ENCODE peak calls at places on chromosome 3, in four cellular contexts. F, B, H and G are unnamed samples.

GRCh38 chr3:196140224-196140623 is 58.3 kb upstream of the TFRC start:
- DNase-seq in H (peak), F (no peak), B (no peak), G (no peak)

GRCh38 chr3:188948658-188949400 is 222.9 kb upstream of the TPRG1 start:
- DNase-seq in H (no peak), B (no peak), F (peak), G (no peak)

GRCh38 chr3:170469151-170470062 is 50.7 kb downstream of the CLDN11 start:
- DNase-seq in F (no peak), H (no peak), B (no peak), G (no peak)

GRCh38 chr3:53130179-53131135 is at the start of gene RFT1:
- DNase-seq in F (peak), H (peak), B (peak), G (peak)

GRCh38 chr3:149621218-149622005 is 36.4 kb downstream of the WWTR1 start:
- DNase-seq in F (no peak), B (no peak), H (no peak), G (no peak)

GRCh38 chr3:159418571-159419526 is 569.8 kb upstream of the IL12A start:
- DNase-seq in B (no peak), H (no peak), F (no peak), G (no peak)

GRCh38 chr3:3799173-3800075 is at the start of gene LRRN1:
- DNase-seq in H (no peak), F (no peak), B (no peak), G (peak)

GRCh38 chr3:18445421-18446066 is 20.4 kb upstream of the SATB1 start:
- DNase-seq in F (no peak), B (no peak), H (no peak), G (no peak)

GRCh38 chr3:178900244-178900643 is 171.4 kb downstream of the ZMAT3 start:
- DNase-seq in H (no peak), F (no peak), B (no peak), G (no peak)

GRCh38 chr3:157544501-157545139 is 41.4 kb upstream of the VEPH1 start:
- DNase-seq in F (no peak), H (no peak), B (no peak), G (no peak)

GRCh38 chr3:15556512-15556911 is 35.0 kb upstream of the COLQ start:
- DNase-seq in B (peak), H (no peak), F (no peak), G (no peak)

GRCh38 chr3:8555705-8556314 is 54.2 kb downstream of the LMCD1 start:
- DNase-seq in B (no peak), F (no peak), H (no peak), G (no peak)

GRCh38 chr3:21839181-21839580 is 88.2 kb upstream of the ZNF385D start:
- DNase-seq in H (no peak), B (no peak), F (no peak), G (no peak)

GRCh38 chr3:21839592-21839991 is 88.6 kb upstream of the ZNF385D start:
- DNase-seq in F (no peak), H (peak), B (no peak), G (peak)

GRCh38 chr3:21830541-21830940 is 79.5 kb upstream of the ZNF385D start:
- DNase-seq in B (no peak), F (no peak), H (no peak), G (no peak)

DNA sequence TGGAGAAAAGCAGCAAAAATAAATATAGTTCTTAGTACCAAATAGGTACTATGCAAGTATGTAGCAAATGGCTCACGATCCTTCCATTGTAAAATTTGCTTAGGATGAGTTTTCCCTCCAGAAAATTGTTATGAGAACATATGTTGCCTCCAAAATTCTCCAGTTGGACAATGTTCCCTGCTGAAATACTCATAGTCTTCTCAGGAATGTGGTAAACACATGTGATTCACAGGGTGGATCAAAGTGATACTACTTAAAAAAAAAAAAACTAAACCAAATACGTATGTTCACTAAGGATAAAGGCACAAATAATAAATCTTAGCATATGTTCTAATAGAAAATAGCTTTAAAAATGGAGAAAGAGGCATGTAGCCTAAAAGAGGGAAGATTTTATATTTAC is 84.3 kb upstream of the ZNF385D start:
- DNase-seq in H (no peak), F (no peak), B (no peak), G (no peak)
- TF ChIP-seq ETV6 in H (no peak), F (no peak), B (no peak), G (no peak)

DNA sequence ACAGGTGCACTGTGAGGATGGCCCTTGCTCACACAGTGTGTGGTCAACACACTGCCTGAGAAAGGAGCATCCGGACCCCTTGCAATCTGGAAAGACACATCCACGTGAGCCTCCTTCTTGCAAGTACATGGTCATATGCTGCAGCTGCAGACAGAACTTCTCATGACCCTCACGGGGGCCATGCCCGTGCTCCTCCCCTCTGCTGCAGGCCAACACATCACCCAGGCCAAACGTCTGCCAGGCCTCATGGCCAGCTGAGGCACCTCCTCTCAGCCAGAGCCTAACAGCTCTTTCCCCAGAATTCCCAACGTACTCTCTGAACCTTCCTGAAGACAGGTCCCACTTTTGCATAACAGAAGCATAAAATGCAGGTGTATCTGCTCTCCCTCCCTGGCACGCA is 25.3 kb downstream of the SLC41A3 start:
- DNase-seq in B (no peak), F (no peak), H (no peak), G (no peak)
- TF ChIP-seq ETV6 in B (no peak), F (no peak), H (no peak), G (no peak)

GRCh38 chr3:125172346-125172745 is 40.2 kb downstream of the SLC12A8 start:
- DNase-seq in B (no peak), H (no peak), F (no peak), G (no peak)

GRCh38 chr3:125179528-125180240 is 32.9 kb downstream of the SLC12A8 start:
- DNase-seq in F (no peak), H (no peak), B (no peak), G (no peak)

GRCh38 chr3:125175321-125176078 is 37.0 kb downstream of the SLC12A8 start:
- DNase-seq in F (no peak), H (no peak), B (no peak), G (no peak)

GRCh38 chr3:125177746-125178145 is 34.8 kb downstream of the SLC12A8 start:
- DNase-seq in B (no peak), H (no peak), F (no peak), G (no peak)
- TF ChIP-seq ETV6 in B (no peak), H (no peak), F (no peak), G (no peak)

GRCh38 chr3:63578858-63579257 is 73.6 kb upstream of the SNTN start:
- DNase-seq in H (no peak), F (no peak), B (no peak), G (no peak)

GRCh38 chr3:63571682-63572081 is 80.8 kb upstream of the SNTN start:
- DNase-seq in H (no peak), F (no peak), B (no peak), G (no peak)

GRCh38 chr3:63580151-63580550 is 72.3 kb upstream of the SNTN start:
- DNase-seq in B (no peak), H (no peak), F (no peak), G (no peak)

DNA sequence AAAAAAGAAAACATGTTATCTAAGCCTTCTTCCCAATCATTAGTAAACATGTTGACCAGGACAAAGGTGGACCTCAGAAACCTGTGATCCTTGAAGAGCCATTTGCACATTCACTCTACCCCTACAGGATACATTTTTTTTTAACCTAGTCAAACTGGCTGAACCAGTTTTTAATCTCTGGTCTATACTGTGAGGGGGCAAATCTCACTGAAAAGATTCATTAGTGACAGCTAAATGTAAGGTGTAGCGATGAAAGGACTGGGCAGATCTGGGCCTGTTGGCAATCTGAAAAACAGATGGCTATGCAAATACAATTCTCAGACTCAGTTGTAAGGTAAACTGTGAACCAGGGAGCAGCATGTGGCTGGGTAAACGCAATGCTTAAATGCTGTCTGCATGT is 75.6 kb upstream of the SNTN start:
- DNase-seq in F (no peak), B (no peak), H (no peak), G (no peak)
- TF ChIP-seq ETV6 in F (no peak), B (no peak), H (no peak), G (peak)

DNA sequence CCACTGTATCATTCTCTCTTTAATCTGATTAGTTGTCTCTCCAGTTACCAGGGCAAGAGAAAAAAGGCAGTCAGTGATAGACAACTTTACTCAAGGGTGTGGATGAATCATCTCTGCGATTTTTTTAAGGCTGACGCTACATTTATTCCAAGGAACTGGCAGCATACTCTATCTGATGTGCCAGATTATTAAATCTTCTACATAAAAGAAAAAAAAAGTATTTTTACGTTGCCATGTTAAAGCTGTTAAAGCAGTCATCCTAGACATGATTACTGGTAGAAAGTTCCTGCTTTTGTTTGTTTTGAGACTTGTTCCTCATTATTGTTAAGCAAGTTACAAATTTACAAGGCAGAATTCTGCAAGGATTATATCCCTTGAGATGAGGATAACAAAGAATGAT is 121.8 kb downstream of the CBLB start:
- DNase-seq in B (no peak), F (no peak), H (no peak), G (no peak)
- TF ChIP-seq ETV6 in B (no peak), F (no peak), H (no peak), G (no peak)

GRCh38 chr3:31592764-31593163 is 60.0 kb downstream of the STT3B start:
- DNase-seq in B (no peak), H (no peak), F (peak), G (no peak)
- TF ChIP-seq ETV6 in B (no peak), H (no peak), F (no peak), G (no peak)

GRCh38 chr3:111081008-111081545 is 9.5 kb downstream of the NECTIN3 start:
- DNase-seq in F (no peak), B (no peak), H (no peak), G (no peak)

GRCh38 chr3:111084911-111085310 is 13.3 kb downstream of the NECTIN3 start:
- DNase-seq in F (no peak), B (no peak), H (no peak), G (no peak)

GRCh38 chr3:111076732-111077131 is 5.1 kb downstream of the NECTIN3 start:
- DNase-seq in F (no peak), B (no peak), H (no peak), G (no peak)

GRCh38 chr3:111077384-111077783 is 5.8 kb downstream of the NECTIN3 start:
- DNase-seq in B (no peak), F (no peak), H (no peak), G (no peak)

DNA sequence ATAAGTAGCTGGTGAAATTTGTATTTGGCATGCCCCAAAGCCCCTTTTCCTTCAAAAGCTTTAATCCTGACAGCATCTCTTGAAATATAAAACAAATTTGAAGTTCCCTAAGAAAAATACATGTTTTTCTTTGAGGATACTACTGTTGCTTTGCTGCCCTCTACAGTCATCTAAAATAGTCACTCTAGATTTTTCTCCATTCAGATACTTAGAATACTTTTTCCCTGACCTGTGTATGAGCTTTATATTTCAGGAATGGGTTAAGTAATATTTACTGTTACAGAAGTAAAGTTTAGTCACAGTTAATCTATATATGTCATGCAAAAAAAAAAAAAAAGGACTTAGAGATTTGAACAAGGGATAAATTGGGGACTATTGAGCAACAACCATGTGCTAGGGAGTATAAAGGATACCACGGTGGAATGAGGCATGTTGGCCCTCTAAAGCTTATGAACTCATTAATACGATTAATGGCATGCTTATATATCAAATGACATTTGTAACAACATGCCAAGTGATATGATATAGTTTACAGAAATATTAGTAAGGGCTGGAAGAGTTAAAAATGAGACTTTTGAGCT is 8.8 kb downstream of the NECTIN3 start:
- DNase-seq in F (peak), H (no peak), B (no peak), G (no peak)
- TF ChIP-seq ETV6 in F (no peak), H (no peak), B (no peak), G (no peak)

GRCh38 chr3:111592143-111592542 is 3.0 kb downstream of the ZBED2 start:
- DNase-seq in F (no peak), H (no peak), B (no peak), G (no peak)

GRCh38 chr3:111588527-111588926 is 6.6 kb downstream of the ZBED2 start:
- DNase-seq in H (no peak), B (no peak), F (no peak), G (no peak)

GRCh38 chr3:111589303-111590095 is 5.6 kb downstream of the ZBED2 start:
- DNase-seq in F (no peak), H (no peak), B (no peak), G (no peak)

GRCh38 chr3:111591555-111591954 is 3.6 kb downstream of the ZBED2 start:
- DNase-seq in B (no peak), F (no peak), H (no peak), G (no peak)

GRCh38 chr3:111590096-111590491 is 5.1 kb downstream of the ZBED2 start:
- DNase-seq in F (no peak), H (no peak), B (no peak), G (no peak)
- TF ChIP-seq ETV6 in F (no peak), H (no peak), B (no peak), G (no peak)

GRCh38 chr3:105933871-105934270 is 65.1 kb upstream of the CBLB start:
- DNase-seq in F (no peak), H (no peak), B (no peak), G (no peak)

GRCh38 chr3:105938826-105939225 is 70.0 kb upstream of the CBLB start:
- DNase-seq in H (no peak), F (no peak), B (no peak), G (no peak)

GRCh38 chr3:105938101-105938500 is 69.3 kb upstream of the CBLB start:
- DNase-seq in F (no peak), H (no peak), B (no peak), G (no peak)
- TF ChIP-seq ETV6 in F (no peak), H (no peak), B (no peak), G (no peak)